ENCODE peak calls at places on chromosome 21, in eight cellular contexts. O, U, V, F, C, I, D and X are unnamed samples.

GRCh38 chr21:32102426-32102825 is 176.4 kb downstream of the MIS18A start:
- DNase-seq in O (no peak), U (no peak), V (peak), F (no peak), C (no peak), I (no peak), D (no peak), X (no peak)

GRCh38 chr21:41011968-41012367 is 156.0 kb upstream of the BACE2 start:
- DNase-seq in O (no peak), U (no peak), V (no peak), F (no peak), C (no peak), I (no peak), D (no peak), X (no peak)

GRCh38 chr21:34818663-34819158 is 149.9 kb downstream of the CLIC6 start:
- DNase-seq in O (no peak), U (no peak), V (peak), F (no peak), C (no peak), I (no peak), D (no peak), X (no peak)

GRCh38 chr21:24336491-24336890 is 1270.8 kb downstream of the MRPL39 start:
- DNase-seq in O (no peak), U (no peak), V (no peak), F (no peak), C (no peak), I (no peak), D (no peak), X (no peak)

GRCh38 chr21:45019887-45020537 is 54.4 kb upstream of the ADARB1 start:
- DNase-seq in O (no peak), U (peak), V (no peak), F (no peak), C (peak), I (no peak), D (no peak), X (no peak)

GRCh38 chr21:32742470-32742869 is 14.7 kb upstream of the SYNJ1 start:
- DNase-seq in O (no peak), U (no peak), V (no peak), F (no peak), C (no peak), I (no peak), D (no peak), X (no peak)

GRCh38 chr21:36461918-36462486 is 17.9 kb downstream of the CLDN14 start:
- DNase-seq in O (no peak), U (no peak), V (no peak), F (no peak), C (no peak), I (no peak), D (no peak), X (no peak)

GRCh38 chr21:26844258-26845065 is 747 bp downstream of the ADAMTS1 start:
- DNase-seq in O (peak), U (peak), V (peak), F (no peak), C (peak), I (peak), D (peak), X (no peak)

GRCh38 chr21:15063081-15063820 is 1.5 kb downstream of the NRIP1 start:
- DNase-seq in O (no peak), U (no peak), V (peak), F (no peak), C (no peak), I (no peak), D (no peak), X (no peak)

GRCh38 chr21:34186119-34186719 is 112.8 kb downstream of the MRPS6 start:
- DNase-seq in O (peak), U (peak), V (no peak), F (no peak), C (no peak), I (no peak), D (no peak), X (no peak)

GRCh38 chr21:25983745-25984144 is 186.8 kb downstream of the APP start:
- DNase-seq in O (peak), U (no peak), V (no peak), F (no peak), C (no peak), I (no peak), D (no peak), X (no peak)

GRCh38 chr21:34560609-34561008 is 48.6 kb upstream of the KCNE1 start:
- DNase-seq in O (no peak), U (no peak), V (no peak), F (no peak), C (no peak), I (no peak), D (no peak), X (no peak)

GRCh38 chr21:44872568-44873355 is 728 bp downstream of the PTTG1IP start:
- DNase-seq in O (peak), U (peak), V (peak), F (no peak), C (peak), I (peak), D (peak), X (no peak)

GRCh38 chr21:15682182-15682895 is 47.4 kb upstream of the USP25 start:
- DNase-seq in O (peak), U (no peak), V (peak), F (no peak), C (no peak), I (no peak), D (no peak), X (no peak)

GRCh38 chr21:21200939-21201610 is 202.9 kb downstream of the NCAM2 start:
- DNase-seq in O (peak), U (no peak), V (peak), F (no peak), C (no peak), I (no peak), D (no peak), X (no peak)

GRCh38 chr21:32519945-32520884 is 65.1 kb downstream of the TCP10L start:
- DNase-seq in O (no peak), U (no peak), V (no peak), F (no peak), C (no peak), I (no peak), D (no peak), X (no peak)

GRCh38 chr21:32965281-32965680 is 60.5 kb upstream of the OLIG2 start:
- DNase-seq in O (no peak), U (no peak), V (no peak), F (no peak), C (no peak), I (no peak), D (no peak), X (no peak)

GRCh38 chr21:44407493-44407892 is 47.8 kb upstream of the LRRC3 start:
- DNase-seq in O (no peak), U (no peak), V (no peak), F (no peak), C (no peak), I (no peak), D (no peak), X (no peak)

GRCh38 chr21:21159253-21159899 is 161.2 kb downstream of the NCAM2 start:
- DNase-seq in O (no peak), U (no peak), V (peak), F (no peak), C (no peak), I (no peak), D (no peak), X (no peak)

GRCh38 chr21:42233067-42233981 is 14.4 kb downstream of the ABCG1 start:
- DNase-seq in O (peak), U (peak), V (peak), F (no peak), C (no peak), I (peak), D (peak), X (no peak)
- TF ChIP-seq CTCF in O (peak), U (peak), V (peak), F (peak), C (peak), I (no peak), D (no peak), X (no peak)

DNA sequence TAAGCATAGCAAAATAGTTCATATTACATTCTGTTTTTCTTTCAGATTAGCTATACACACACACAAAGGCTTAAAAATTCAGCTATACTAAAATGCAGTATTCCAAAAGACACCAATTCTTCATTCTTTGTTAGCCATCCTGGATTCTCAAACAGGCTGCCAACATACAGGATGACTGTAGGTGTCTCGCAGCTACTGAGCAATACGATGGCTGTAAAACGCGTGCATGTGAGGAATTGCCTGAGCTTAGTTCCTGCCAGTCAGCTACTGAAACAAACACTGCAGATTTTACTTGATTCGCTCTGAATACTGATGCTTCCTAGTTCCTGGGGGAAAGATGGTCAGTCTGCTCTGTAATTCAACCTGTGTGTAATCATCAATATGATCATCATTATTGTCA is 24.7 kb upstream of the HMGN1 start:
- DNase-seq in O (peak), U (no peak), V (peak), F (no peak), C (no peak), I (no peak), D (peak), X (no peak)
- TF ChIP-seq CTCF in O (peak), U (peak), V (peak), F (peak), C (peak), I (no peak), D (no peak), X (peak)

GRCh38 chr21:37986751-37987399 is 70.6 kb upstream of the KCNJ6 start:
- DNase-seq in O (no peak), U (no peak), V (no peak), F (no peak), C (no peak), I (no peak), D (no peak), X (no peak)

GRCh38 chr21:37983336-37984095 is 67.3 kb upstream of the KCNJ6 start:
- DNase-seq in O (no peak), U (no peak), V (no peak), F (peak), C (no peak), I (no peak), D (no peak), X (no peak)

GRCh38 chr21:37986000-37986399 is 69.7 kb upstream of the KCNJ6 start:
- DNase-seq in O (no peak), U (no peak), V (no peak), F (no peak), C (no peak), I (no peak), D (no peak), X (no peak)

GRCh38 chr21:37982496-37983318 is 66.5 kb upstream of the KCNJ6 start:
- DNase-seq in O (no peak), U (no peak), V (no peak), F (no peak), C (no peak), I (no peak), D (no peak), X (no peak)

GRCh38 chr21:37984416-37984815 is 68.2 kb upstream of the KCNJ6 start:
- DNase-seq in O (no peak), U (no peak), V (no peak), F (no peak), C (no peak), I (no peak), D (no peak), X (no peak)
- TF ChIP-seq CTCF in O (no peak), U (no peak), V (no peak), F (no peak), C (no peak), I (no peak), D (no peak), X (no peak)

GRCh38 chr21:39461419-39461818 is 9.6 kb downstream of the SH3BGR start:
- DNase-seq in O (no peak), U (no peak), V (no peak), F (no peak), C (no peak), I (no peak), D (no peak), X (no peak)

GRCh38 chr21:39467746-39468145 is 16.0 kb downstream of the SH3BGR start:
- DNase-seq in O (no peak), U (no peak), V (no peak), F (no peak), C (no peak), I (no peak), D (no peak), X (no peak)

GRCh38 chr21:39463308-39463707 is 11.5 kb downstream of the SH3BGR start:
- DNase-seq in O (no peak), U (no peak), V (no peak), F (no peak), C (no peak), I (no peak), D (no peak), X (no peak)
- TF ChIP-seq CTCF in O (no peak), U (no peak), V (no peak), F (no peak), C (no peak), I (no peak), D (no peak), X (no peak)